ENCODE peak calls at places on chromosomes 6 and 20, in five cellular contexts. One of them, this sample, is unnamed.

GRCh38 chr20:38706482-38706881 is 17.8 kb upstream of the SLC32A1 start:
- DNase-seq in substantia nigra: no peak
- DNase-seq in OCI-LY7: no peak
- DNase-seq in activated naive CD8-positive, alpha-beta T cell treated with anti-CD3 and anti-CD28 coated beads, Interleukin-2, amount 50 U/mL, for 24 hours: no peak
- DNase-seq in islet precursor cell: peak; percentile 58
- DNase-seq in this sample: no peak

GRCh38 chr6:39496951-39497350 is 174.4 kb upstream of the KCNK16 start:
- DNase-seq in substantia nigra: no peak
- DNase-seq in OCI-LY7: no peak
- DNase-seq in activated naive CD8-positive, alpha-beta T cell treated with anti-CD3 and anti-CD28 coated beads, Interleukin-2, amount 50 U/mL, for 24 hours: no peak
- DNase-seq in islet precursor cell: no peak
- DNase-seq in this sample: peak; percentile 42

GRCh38 chr20:17912916-17913315 is 55.7 kb downstream of the SNX5 start:
- DNase-seq in substantia nigra: no peak
- DNase-seq in OCI-LY7: no peak
- DNase-seq in activated naive CD8-positive, alpha-beta T cell treated with anti-CD3 and anti-CD28 coated beads, Interleukin-2, amount 50 U/mL, for 24 hours: no peak
- DNase-seq in islet precursor cell: no peak
- DNase-seq in this sample: peak; percentile 80

GRCh38 chr6:3831741-3832530 is 17.2 kb upstream of the FAM50B start:
- DNase-seq in substantia nigra: no peak
- DNase-seq in OCI-LY7: no peak
- DNase-seq in activated naive CD8-positive, alpha-beta T cell treated with anti-CD3 and anti-CD28 coated beads, Interleukin-2, amount 50 U/mL, for 24 hours: no peak
- DNase-seq in islet precursor cell: peak; percentile 15
- DNase-seq in this sample: no peak

GRCh38 chr6:15827492-15828255 is 164.8 kb upstream of the DTNBP1 start:
- DNase-seq in substantia nigra: no peak
- DNase-seq in OCI-LY7: no peak
- DNase-seq in activated naive CD8-positive, alpha-beta T cell treated with anti-CD3 and anti-CD28 coated beads, Interleukin-2, amount 50 U/mL, for 24 hours: no peak
- DNase-seq in islet precursor cell: no peak
- DNase-seq in this sample: no peak

GRCh38 chr6:75602164-75602896 is 650 bp downstream of the SENP6 start:
- DNase-seq in substantia nigra: peak; percentile 31
- DNase-seq in OCI-LY7: peak; percentile 64
- DNase-seq in activated naive CD8-positive, alpha-beta T cell treated with anti-CD3 and anti-CD28 coated beads, Interleukin-2, amount 50 U/mL, for 24 hours: peak; percentile 64
- DNase-seq in islet precursor cell: peak; percentile 74
- DNase-seq in this sample: peak; percentile 19

GRCh38 chr20:59604770-59605665 is 678 bp downstream of the PHACTR3 start:
- DNase-seq in substantia nigra: no peak
- DNase-seq in OCI-LY7: no peak
- DNase-seq in activated naive CD8-positive, alpha-beta T cell treated with anti-CD3 and anti-CD28 coated beads, Interleukin-2, amount 50 U/mL, for 24 hours: no peak
- DNase-seq in islet precursor cell: no peak
- DNase-seq in this sample: no peak

GRCh38 chr20:63590218-63591146 is 16.4 kb upstream of the HELZ2 start:
- DNase-seq in substantia nigra: no peak
- DNase-seq in OCI-LY7: no peak
- DNase-seq in activated naive CD8-positive, alpha-beta T cell treated with anti-CD3 and anti-CD28 coated beads, Interleukin-2, amount 50 U/mL, for 24 hours: no peak
- DNase-seq in islet precursor cell: peak; percentile 48
- DNase-seq in this sample: no peak

GRCh38 chr6:151284431-151285060 is 44.8 kb downstream of the AKAP12 start:
- DNase-seq in substantia nigra: no peak
- DNase-seq in OCI-LY7: no peak
- DNase-seq in activated naive CD8-positive, alpha-beta T cell treated with anti-CD3 and anti-CD28 coated beads, Interleukin-2, amount 50 U/mL, for 24 hours: no peak
- DNase-seq in islet precursor cell: no peak
- DNase-seq in this sample: no peak

GRCh38 chr6:25835442-25836283 is 3.8 kb upstream of the SLC17A1 start:
- DNase-seq in substantia nigra: no peak
- DNase-seq in OCI-LY7: no peak
- DNase-seq in activated naive CD8-positive, alpha-beta T cell treated with anti-CD3 and anti-CD28 coated beads, Interleukin-2, amount 50 U/mL, for 24 hours: no peak
- DNase-seq in islet precursor cell: peak; percentile 59
- DNase-seq in this sample: no peak

GRCh38 chr6:127768745-127769144 is 132.1 kb downstream of the THEMIS start:
- DNase-seq in substantia nigra: no peak
- DNase-seq in OCI-LY7: no peak
- DNase-seq in activated naive CD8-positive, alpha-beta T cell treated with anti-CD3 and anti-CD28 coated beads, Interleukin-2, amount 50 U/mL, for 24 hours: no peak
- DNase-seq in islet precursor cell: no peak
- DNase-seq in this sample: no peak

GRCh38 chr20:50229156-50229605 is 38.6 kb downstream of the CEBPB start:
- DNase-seq in substantia nigra: no peak
- DNase-seq in OCI-LY7: no peak
- DNase-seq in activated naive CD8-positive, alpha-beta T cell treated with anti-CD3 and anti-CD28 coated beads, Interleukin-2, amount 50 U/mL, for 24 hours: no peak
- DNase-seq in islet precursor cell: no peak
- DNase-seq in this sample: no peak

GRCh38 chr6:144195671-144196070 is 45.4 kb downstream of the STX11 start:
- DNase-seq in substantia nigra: no peak
- DNase-seq in OCI-LY7: no peak
- DNase-seq in activated naive CD8-positive, alpha-beta T cell treated with anti-CD3 and anti-CD28 coated beads, Interleukin-2, amount 50 U/mL, for 24 hours: no peak
- DNase-seq in islet precursor cell: no peak
- DNase-seq in this sample: peak; percentile 9

GRCh38 chr6:50240986-50241385 is 191.3 kb upstream of the DEFB112 start:
- DNase-seq in substantia nigra: no peak
- DNase-seq in OCI-LY7: no peak
- DNase-seq in activated naive CD8-positive, alpha-beta T cell treated with anti-CD3 and anti-CD28 coated beads, Interleukin-2, amount 50 U/mL, for 24 hours: no peak
- DNase-seq in islet precursor cell: no peak
- DNase-seq in this sample: no peak

GRCh38 chr20:17562804-17563305 is 7.0 kb upstream of the DSTN start:
- DNase-seq in substantia nigra: no peak
- DNase-seq in OCI-LY7: no peak
- DNase-seq in activated naive CD8-positive, alpha-beta T cell treated with anti-CD3 and anti-CD28 coated beads, Interleukin-2, amount 50 U/mL, for 24 hours: no peak
- DNase-seq in islet precursor cell: peak; percentile 76
- DNase-seq in this sample: peak; percentile 53

GRCh38 chr6:125794342-125795137 is 3.8 kb downstream of the NCOA7 start:
- DNase-seq in substantia nigra: no peak
- DNase-seq in OCI-LY7: no peak
- DNase-seq in activated naive CD8-positive, alpha-beta T cell treated with anti-CD3 and anti-CD28 coated beads, Interleukin-2, amount 50 U/mL, for 24 hours: no peak
- DNase-seq in islet precursor cell: no peak
- DNase-seq in this sample: peak; percentile 6

GRCh38 chr20:15814360-15814759 is 758.9 kb downstream of the KIF16B start:
- DNase-seq in substantia nigra: no peak
- DNase-seq in OCI-LY7: no peak
- DNase-seq in activated naive CD8-positive, alpha-beta T cell treated with anti-CD3 and anti-CD28 coated beads, Interleukin-2, amount 50 U/mL, for 24 hours: no peak
- DNase-seq in islet precursor cell: no peak
- DNase-seq in this sample: no peak

GRCh38 chr20:25066386-25066785 is 8.4 kb upstream of the ACSS1 start:
- DNase-seq in substantia nigra: no peak
- DNase-seq in OCI-LY7: no peak
- DNase-seq in activated naive CD8-positive, alpha-beta T cell treated with anti-CD3 and anti-CD28 coated beads, Interleukin-2, amount 50 U/mL, for 24 hours: no peak
- DNase-seq in islet precursor cell: no peak
- DNase-seq in this sample: no peak

GRCh38 chr6:136059308-136059707 is 190.8 kb downstream of the MTFR2 start:
- DNase-seq in substantia nigra: no peak
- DNase-seq in OCI-LY7: no peak
- DNase-seq in activated naive CD8-positive, alpha-beta T cell treated with anti-CD3 and anti-CD28 coated beads, Interleukin-2, amount 50 U/mL, for 24 hours: no peak
- DNase-seq in islet precursor cell: no peak
- DNase-seq in this sample: no peak

GRCh38 chr6:168166627-168167026 is 87.6 kb upstream of the FRMD1 start:
- DNase-seq in substantia nigra: no peak
- DNase-seq in OCI-LY7: no peak
- DNase-seq in activated naive CD8-positive, alpha-beta T cell treated with anti-CD3 and anti-CD28 coated beads, Interleukin-2, amount 50 U/mL, for 24 hours: no peak
- DNase-seq in islet precursor cell: peak; percentile 20
- DNase-seq in this sample: no peak

GRCh38 chr20:17723301-17723691 is 23.5 kb downstream of the BANF2 start:
- DNase-seq in substantia nigra: no peak
- DNase-seq in OCI-LY7: no peak
- DNase-seq in activated naive CD8-positive, alpha-beta T cell treated with anti-CD3 and anti-CD28 coated beads, Interleukin-2, amount 50 U/mL, for 24 hours: no peak
- DNase-seq in islet precursor cell: no peak
- DNase-seq in this sample: no peak

GRCh38 chr20:44464514-44464913 is 11.2 kb upstream of the TTPAL start:
- DNase-seq in substantia nigra: no peak
- DNase-seq in OCI-LY7: no peak
- DNase-seq in activated naive CD8-positive, alpha-beta T cell treated with anti-CD3 and anti-CD28 coated beads, Interleukin-2, amount 50 U/mL, for 24 hours: no peak
- DNase-seq in islet precursor cell: no peak
- DNase-seq in this sample: no peak

GRCh38 chr6:149921361-149921760 is 1.6 kb downstream of the RAET1G start:
- DNase-seq in substantia nigra: no peak
- DNase-seq in OCI-LY7: no peak
- DNase-seq in activated naive CD8-positive, alpha-beta T cell treated with anti-CD3 and anti-CD28 coated beads, Interleukin-2, amount 50 U/mL, for 24 hours: no peak
- DNase-seq in islet precursor cell: peak; percentile 33
- DNase-seq in this sample: no peak

GRCh38 chr6:54262956-54263355 is 45.3 kb upstream of the TINAG start:
- DNase-seq in substantia nigra: no peak
- DNase-seq in OCI-LY7: no peak
- DNase-seq in activated naive CD8-positive, alpha-beta T cell treated with anti-CD3 and anti-CD28 coated beads, Interleukin-2, amount 50 U/mL, for 24 hours: no peak
- DNase-seq in islet precursor cell: no peak
- DNase-seq in this sample: no peak

GRCh38 chr6:168737481-168737880 is 296.5 kb downstream of the SMOC2 start:
- DNase-seq in substantia nigra: no peak
- DNase-seq in OCI-LY7: no peak
- DNase-seq in activated naive CD8-positive, alpha-beta T cell treated with anti-CD3 and anti-CD28 coated beads, Interleukin-2, amount 50 U/mL, for 24 hours: no peak
- DNase-seq in islet precursor cell: no peak
- DNase-seq in this sample: no peak

GRCh38 chr6:23228439-23229024 is 659.2 kb downstream of the HDGFL1 start:
- DNase-seq in substantia nigra: no peak
- DNase-seq in OCI-LY7: no peak
- DNase-seq in activated naive CD8-positive, alpha-beta T cell treated with anti-CD3 and anti-CD28 coated beads, Interleukin-2, amount 50 U/mL, for 24 hours: no peak
- DNase-seq in islet precursor cell: peak; percentile 55
- DNase-seq in this sample: no peak

GRCh38 chr20:6519556-6519955 is 247.9 kb upstream of the BMP2 start:
- DNase-seq in substantia nigra: no peak
- DNase-seq in OCI-LY7: no peak
- DNase-seq in activated naive CD8-positive, alpha-beta T cell treated with anti-CD3 and anti-CD28 coated beads, Interleukin-2, amount 50 U/mL, for 24 hours: no peak
- DNase-seq in islet precursor cell: no peak
- DNase-seq in this sample: no peak

GRCh38 chr20:51573576-51574243 is 31.2 kb upstream of the NFATC2 start:
- DNase-seq in substantia nigra: no peak
- DNase-seq in OCI-LY7: no peak
- DNase-seq in activated naive CD8-positive, alpha-beta T cell treated with anti-CD3 and anti-CD28 coated beads, Interleukin-2, amount 50 U/mL, for 24 hours: no peak
- DNase-seq in islet precursor cell: no peak
- DNase-seq in this sample: no peak

GRCh38 chr20:39080326-39080725 is 118.2 kb downstream of the DHX35 start:
- DNase-seq in substantia nigra: no peak
- DNase-seq in OCI-LY7: no peak
- DNase-seq in activated naive CD8-positive, alpha-beta T cell treated with anti-CD3 and anti-CD28 coated beads, Interleukin-2, amount 50 U/mL, for 24 hours: no peak
- DNase-seq in islet precursor cell: no peak
- DNase-seq in this sample: no peak

GRCh38 chr6:389622-390021 is 1.9 kb upstream of the IRF4 start:
- DNase-seq in substantia nigra: no peak
- DNase-seq in OCI-LY7: peak; percentile 55
- DNase-seq in activated naive CD8-positive, alpha-beta T cell treated with anti-CD3 and anti-CD28 coated beads, Interleukin-2, amount 50 U/mL, for 24 hours: no peak
- DNase-seq in islet precursor cell: no peak
- DNase-seq in this sample: no peak

GRCh38 chr20:56706867-56707360 is 77.8 kb downstream of the TFAP2C start:
- DNase-seq in substantia nigra: no peak
- DNase-seq in OCI-LY7: no peak
- DNase-seq in activated naive CD8-positive, alpha-beta T cell treated with anti-CD3 and anti-CD28 coated beads, Interleukin-2, amount 50 U/mL, for 24 hours: no peak
- DNase-seq in islet precursor cell: no peak
- DNase-seq in this sample: no peak

GRCh38 chr6:45075246-45075645 is 252.9 kb upstream of the RUNX2 start:
- DNase-seq in substantia nigra: no peak
- DNase-seq in OCI-LY7: no peak
- DNase-seq in activated naive CD8-positive, alpha-beta T cell treated with anti-CD3 and anti-CD28 coated beads, Interleukin-2, amount 50 U/mL, for 24 hours: no peak
- DNase-seq in islet precursor cell: no peak
- DNase-seq in this sample: peak; percentile 77

GRCh38 chr6:7035837-7036249 is 71.9 kb upstream of the RREB1 start:
- DNase-seq in substantia nigra: no peak
- DNase-seq in OCI-LY7: no peak
- DNase-seq in activated naive CD8-positive, alpha-beta T cell treated with anti-CD3 and anti-CD28 coated beads, Interleukin-2, amount 50 U/mL, for 24 hours: no peak
- DNase-seq in islet precursor cell: no peak
- DNase-seq in this sample: no peak

GRCh38 chr6:81735756-81736380 is 16.6 kb downstream of the TENT5A start:
- DNase-seq in substantia nigra: no peak
- DNase-seq in OCI-LY7: no peak
- DNase-seq in activated naive CD8-positive, alpha-beta T cell treated with anti-CD3 and anti-CD28 coated beads, Interleukin-2, amount 50 U/mL, for 24 hours: no peak
- DNase-seq in islet precursor cell: no peak
- DNase-seq in this sample: no peak

GRCh38 chr20:47318596-47319516 is 37.6 kb downstream of the ZMYND8 start:
- DNase-seq in substantia nigra: peak; percentile 27
- DNase-seq in OCI-LY7: no peak
- DNase-seq in activated naive CD8-positive, alpha-beta T cell treated with anti-CD3 and anti-CD28 coated beads, Interleukin-2, amount 50 U/mL, for 24 hours: peak; percentile 8
- DNase-seq in islet precursor cell: peak; percentile 94
- DNase-seq in this sample: peak; percentile 73

GRCh38 chr6:32920610-32921188 is 20.1 kb downstream of the HLA-DMB start:
- DNase-seq in substantia nigra: no peak
- DNase-seq in OCI-LY7: no peak
- DNase-seq in activated naive CD8-positive, alpha-beta T cell treated with anti-CD3 and anti-CD28 coated beads, Interleukin-2, amount 50 U/mL, for 24 hours: no peak
- DNase-seq in islet precursor cell: no peak
- DNase-seq in this sample: no peak

GRCh38 chr6:93407186-93407585 is 12.2 kb downstream of the EPHA7 start:
- DNase-seq in substantia nigra: no peak
- DNase-seq in OCI-LY7: no peak
- DNase-seq in activated naive CD8-positive, alpha-beta T cell treated with anti-CD3 and anti-CD28 coated beads, Interleukin-2, amount 50 U/mL, for 24 hours: no peak
- DNase-seq in islet precursor cell: no peak
- DNase-seq in this sample: no peak

GRCh38 chr6:142846459-142846831 is 98.5 kb downstream of the HIVEP2 start:
- DNase-seq in substantia nigra: no peak
- DNase-seq in OCI-LY7: no peak
- DNase-seq in activated naive CD8-positive, alpha-beta T cell treated with anti-CD3 and anti-CD28 coated beads, Interleukin-2, amount 50 U/mL, for 24 hours: no peak
- DNase-seq in islet precursor cell: no peak
- DNase-seq in this sample: peak; percentile 19

This sample was measured in AG08395.